ENCODE peak calls at places on chromosomes 12 and 14, in five cellular contexts. Y, W, T, X and D are unnamed samples.

GRCh38 chr12:6592087-6592486 is 15.1 kb downstream of the CHD4 start:
- DNase-seq in T (no peak), W (no peak), X (no peak), Y (no peak), D (no peak)

GRCh38 chr12:59600174-59600573 is 4.3 kb downstream of the SLC16A7 start:
- DNase-seq in Y (no peak), W (no peak), X (no peak), T (no peak), D (no peak)

GRCh38 chr14:46137786-46138185 is 513.8 kb downstream of the RPL10L start:
- DNase-seq in W (no peak), T (no peak), Y (no peak), X (no peak), D (no peak)

GRCh38 chr12:31362115-31362758 is 36.3 kb upstream of the SINHCAF start:
- DNase-seq in T (peak; percentile 14), X (no peak), Y (peak; percentile 15), W (no peak), D (peak; percentile 84)

GRCh38 chr12:6961695-6962284 is 8.7 kb downstream of the PHB2 start:
- DNase-seq in X (peak; percentile 69), T (no peak), W (no peak), Y (peak; percentile 69), D (peak; percentile 83)

GRCh38 chr12:15982471-15982870 is 71.3 kb downstream of the DERA start:
- DNase-seq in T (no peak), X (no peak), Y (peak; percentile 21), W (peak; percentile 24), D (peak; percentile 44)

GRCh38 chr12:56469007-56469930 is 891 bp downstream of the SPRYD4 start:
- DNase-seq in Y (no peak), X (no peak), T (no peak), W (no peak), D (no peak)

GRCh38 chr14:68603682-68604360 is 189.0 kb downstream of the ZFP36L1 start:
- DNase-seq in X (no peak), Y (no peak), T (no peak), W (no peak), D (no peak)

GRCh38 chr14:66231823-66232222 is 254.3 kb upstream of the CCDC196 start:
- DNase-seq in X (no peak), T (no peak), W (no peak), Y (no peak), D (no peak)

GRCh38 chr12:62713723-62714122 is 221.2 kb downstream of the PPM1H start:
- DNase-seq in W (no peak), Y (no peak), T (no peak), X (no peak), D (no peak)

GRCh38 chr12:19712041-19712440 is 272.7 kb downstream of the AEBP2 start:
- DNase-seq in T (no peak), Y (peak; percentile 85), W (no peak), X (no peak), D (no peak)

GRCh38 chr12:48773686-48774085 is 15.2 kb downstream of the ADCY6 start:
- DNase-seq in T (no peak), Y (no peak), W (no peak), X (no peak), D (no peak)

GRCh38 chr12:123028475-123028874 is 48.0 kb downstream of the ARL6IP4 start:
- DNase-seq in X (no peak), T (no peak), Y (no peak), W (no peak), D (no peak)

GRCh38 chr14:23438130-23438893 is 2.9 kb upstream of the MYH7 start:
- DNase-seq in Y (no peak), X (no peak), W (no peak), T (no peak), D (no peak)

GRCh38 chr12:1814266-1814665 is 6.1 kb upstream of the LRTM2 start:
- DNase-seq in T (no peak), Y (no peak), W (no peak), X (no peak), D (no peak)

GRCh38 chr14:59377991-59378720 is 87.0 kb downstream of the GPR135 start:
- DNase-seq in Y (no peak), T (no peak), X (no peak), W (no peak), D (no peak)

GRCh38 chr14:36520601-36521525 is 831 bp upstream of the NKX2-1 start:
- DNase-seq in Y (no peak), W (no peak), X (peak; percentile 65), T (no peak), D (peak; percentile 14)

GRCh38 chr12:132062481-132062880 is 81.6 kb downstream of the DDX51 start:
- DNase-seq in W (no peak), T (no peak), Y (no peak), X (no peak), D (no peak)

GRCh38 chr12:130715996-130716917 is at the start of gene RIMBP2:
- DNase-seq in Y (peak; percentile 60), T (no peak), X (no peak), W (peak; percentile 11), D (peak; percentile 60)

GRCh38 chr12:58633479-58633878 is 286.8 kb downstream of the LRIG3 start:
- DNase-seq in W (no peak), T (no peak), Y (no peak), X (no peak), D (no peak)

GRCh38 chr14:70600382-70601157 is at the start of gene MED6:
- DNase-seq in Y (peak; percentile 83), X (peak; percentile 94), T (peak; percentile 90), W (peak; percentile 93), D (peak; percentile 98)

GRCh38 chr12:96108321-96108720 is 72.9 kb upstream of the LTA4H start:
- DNase-seq in T (no peak), X (peak; percentile 46), Y (no peak), W (peak; percentile 23), D (no peak)

GRCh38 chr14:42110167-42110566 is 503.5 kb downstream of the LRFN5 start:
- DNase-seq in Y (peak; percentile 43), X (no peak), T (peak; percentile 58), W (peak; percentile 11), D (peak; percentile 9)

GRCh38 chr14:38003746-38004609 is 203.7 kb upstream of the SSTR1 start:
- DNase-seq in W (no peak), Y (no peak), T (no peak), X (no peak), D (no peak)

GRCh38 chr14:29618323-29619067 is 309.2 kb downstream of the PRKD1 start:
- DNase-seq in T (no peak), X (no peak), W (no peak), Y (no peak), D (no peak)

GRCh38 chr14:77985235-77985634 is 184.9 kb upstream of the NRXN3 start:
- DNase-seq in Y (peak; percentile 22), W (peak; percentile 56), T (no peak), X (no peak), D (peak; percentile 93)

GRCh38 chr12:25556136-25556535 is 3.1 kb upstream of the LMNTD1 start:
- DNase-seq in X (no peak), T (no peak), Y (no peak), W (peak; percentile 9), D (no peak)

GRCh38 chr12:1587927-1588573 is 6.3 kb downstream of the FBXL14 start:
- DNase-seq in W (peak; percentile 57), Y (no peak), T (no peak), X (no peak), D (no peak)

GRCh38 chr12:116892318-116892717 is 11.1 kb upstream of the HRK start:
- DNase-seq in X (no peak), T (no peak), W (no peak), Y (peak; percentile 41), D (peak; percentile 24)

GRCh38 chr14:31083781-31084180 is 57.6 kb upstream of the STRN3 start:
- DNase-seq in W (no peak), T (no peak), Y (no peak), X (no peak), D (no peak)

GRCh38 chr12:44696542-44696941 is 179.6 kb downstream of the NELL2 start:
- DNase-seq in Y (peak; percentile 45), X (no peak), W (no peak), T (no peak), D (no peak)